ENCODE peak calls at places on chromosomes 11 and 22, in nine cellular contexts. V is Karpas-422; H is Panc1; S is naive thymus-derived CD8-positive, alpha-beta T cell; B is K562; N is T-cell; I is upper lobe of right lung; T is A549; J is BJ. C is an unnamed sample.

GRCh38 chr11:117919326-117920275 is 9.6 kb downstream of the TMPRSS13 start:
- DNase-seq in V (no peak), H (no peak), S (no peak), B (no peak), N (no peak), I (no peak), T (no peak), J (no peak), C (no peak)

GRCh38 chr11:102727890-102728289 is 3.1 kb upstream of the MMP8 start:
- DNase-seq in V (no peak), H (no peak), S (no peak), B (no peak), N (no peak), I (no peak), T (no peak), J (no peak), C (no peak)

GRCh38 chr11:111186308-111186967 is 59.1 kb upstream of the POU2AF2 start:
- DNase-seq in V (peak), H (no peak), S (no peak), B (no peak), N (no peak), I (no peak), T (no peak), J (no peak), C (no peak)

GRCh38 chr11:120500414-120500936 is 11.1 kb upstream of the GRIK4 start:
- DNase-seq in V (no peak), H (no peak), S (no peak), B (no peak), N (no peak), I (no peak), T (no peak), J (peak), C (no peak)

GRCh38 chr22:36417281-36417686 is 29.5 kb upstream of the MYH9 start:
- DNase-seq in V (no peak), H (no peak), S (no peak), B (no peak), N (no peak), I (peak), T (no peak), J (no peak), C (no peak)

GRCh38 chr11:91528965-91529364 is 695.7 kb upstream of the FAT3 start:
- DNase-seq in V (no peak), H (no peak), S (no peak), B (no peak), N (no peak), I (no peak), T (no peak), J (no peak), C (no peak)

GRCh38 chr22:33789690-33790253 is 130.5 kb downstream of the LARGE1 start:
- DNase-seq in V (no peak), H (no peak), S (no peak), B (no peak), N (no peak), I (no peak), T (no peak), J (no peak), C (no peak)

GRCh38 chr11:44728491-44728910 is 1.7 kb downstream of the TSPAN18 start:
- DNase-seq in V (no peak), H (no peak), S (no peak), B (no peak), N (no peak), I (no peak), T (no peak), J (no peak), C (no peak)

GRCh38 chr11:117985953-117986887 is at the start of gene IL10RA:
- DNase-seq in V (peak), H (no peak), S (peak), B (peak), N (peak), I (peak), T (peak), J (no peak), C (peak)

GRCh38 chr11:2655834-2656622 is 43.8 kb downstream of the KCNQ1OT1 start:
- DNase-seq in V (no peak), H (no peak), S (no peak), B (no peak), N (no peak), I (peak), T (peak), J (peak), C (no peak)

GRCh38 chr11:72328366-72329224 is 84.6 kb upstream of the PHOX2A start:
- DNase-seq in V (no peak), H (no peak), S (no peak), B (no peak), N (no peak), I (no peak), T (peak), J (no peak), C (no peak)

GRCh38 chr11:121741954-121742361 is 289.2 kb upstream of the SORL1-AS1 start:
- DNase-seq in V (no peak), H (no peak), S (no peak), B (no peak), N (no peak), I (no peak), T (no peak), J (no peak), C (no peak)

GRCh38 chr11:68549789-68550484 is 89.4 kb downstream of the PPP6R3 start:
- DNase-seq in V (no peak), H (no peak), S (no peak), B (no peak), N (no peak), I (no peak), T (no peak), J (peak), C (no peak)

GRCh38 chr11:72668645-72669347 is 5.4 kb downstream of the PDE2A start:
- DNase-seq in V (no peak), H (no peak), S (no peak), B (no peak), N (no peak), I (no peak), T (no peak), J (no peak), C (no peak)

GRCh38 chr11:88043149-88043548 is 132.1 kb downstream of the RAB38 start:
- DNase-seq in V (no peak), H (no peak), S (no peak), B (no peak), N (no peak), I (no peak), T (no peak), J (no peak), C (no peak)